ENCODE peak calls at places on chromosome 18, in five cellular contexts. X, Z, E, Y and H are unnamed samples.

GRCh38 chr18:7202119-7202680 is 28.7 kb upstream of the LRRC30 start:
- DNase-seq in X (no peak), Z (no peak), E (no peak), Y (no peak), H (no peak)

GRCh38 chr18:47754311-47755101 is 176.0 kb downstream of the SMAD2 start:
- DNase-seq in X (peak), Z (peak), E (peak), Y (no peak), H (peak)

GRCh38 chr18:35005963-35006577 is 35.1 kb upstream of the MAPRE2 start:
- DNase-seq in X (peak), Z (peak), E (peak), Y (no peak), H (peak)

GRCh38 chr18:49111191-49111988 is 160.6 kb upstream of the SMAD7 start:
- DNase-seq in X (no peak), Z (peak), E (no peak), Y (no peak), H (no peak)

GRCh38 chr18:80227472-80227871 is 19.8 kb downstream of the PARD6G start:
- DNase-seq in X (no peak), Z (no peak), E (no peak), Y (no peak), H (no peak)

GRCh38 chr18:79588636-79589481 is 90.7 kb upstream of the CTDP1 start:
- DNase-seq in X (no peak), Z (peak), E (no peak), Y (no peak), H (peak)

GRCh38 chr18:35045808-35046207 is 4.6 kb downstream of the MAPRE2 start:
- DNase-seq in X (no peak), Z (no peak), E (no peak), Y (no peak), H (no peak)

GRCh38 chr18:24515721-24516120 is 55.3 kb downstream of the HRH4 start:
- DNase-seq in X (no peak), Z (no peak), E (no peak), Y (no peak), H (no peak)

GRCh38 chr18:73987247-73987980 is 160.2 kb downstream of the FBXO15 start:
- DNase-seq in X (no peak), Z (no peak), E (no peak), Y (no peak), H (no peak)

GRCh38 chr18:42412896-42413295 is 457.9 kb downstream of the PIK3C3 start:
- DNase-seq in X (no peak), Z (peak), E (no peak), Y (no peak), H (no peak)

GRCh38 chr18:6106116-6106645 is 210.9 kb upstream of the TMEM200C start:
- DNase-seq in X (no peak), Z (no peak), E (no peak), Y (no peak), H (no peak)

GRCh38 chr18:42545825-42546224 is 569.7 kb downstream of the RIT2 start:
- DNase-seq in X (no peak), Z (no peak), E (no peak), Y (no peak), H (no peak)

GRCh38 chr18:58497845-58498244 is 131.0 kb downstream of the ALPK2 start:
- DNase-seq in X (no peak), Z (no peak), E (no peak), Y (no peak), H (no peak)

GRCh38 chr18:36829362-36830140 is 624 bp downstream of the KIAA1328 start:
- DNase-seq in X (no peak), Z (peak), E (no peak), Y (no peak), H (no peak)

GRCh38 chr18:58076052-58076451 is 32.0 kb downstream of the NEDD4L start:
- DNase-seq in X (no peak), Z (no peak), E (no peak), Y (no peak), H (no peak)

GRCh38 chr18:24443870-24444269 is 16.6 kb upstream of the HRH4 start:
- DNase-seq in X (no peak), Z (no peak), E (no peak), Y (no peak), H (no peak)

GRCh38 chr18:59719533-59720325 is 22.5 kb upstream of the CCBE1 start:
- DNase-seq in X (no peak), Z (no peak), E (no peak), Y (no peak), H (no peak)

GRCh38 chr18:77080283-77080682 is 52.3 kb downstream of the MBP start:
- DNase-seq in X (no peak), Z (no peak), E (no peak), Y (peak), H (no peak)

GRCh38 chr18:30280861-30281470 is 761.6 kb downstream of the DSC3 start:
- DNase-seq in X (no peak), Z (peak), E (peak), Y (no peak), H (peak)

GRCh38 chr18:61575419-61575818 is 242.2 kb downstream of the CDH20 start:
- DNase-seq in X (no peak), Z (no peak), E (no peak), Y (no peak), H (peak)

GRCh38 chr18:57915241-57915640 is 112.1 kb upstream of the ATP8B1 start:
- DNase-seq in X (no peak), Z (no peak), E (no peak), Y (no peak), H (no peak)

GRCh38 chr18:58009166-58009565 is 34.9 kb upstream of the NEDD4L start:
- DNase-seq in X (no peak), Z (no peak), E (no peak), Y (no peak), H (no peak)

GRCh38 chr18:47253101-47253654 is 1.7 kb upstream of the SKOR2 start:
- DNase-seq in X (no peak), Z (no peak), E (no peak), Y (no peak), H (peak)

GRCh38 chr18:76519156-76519549 is 24.1 kb upstream of the ZNF516 start:
- DNase-seq in X (no peak), Z (no peak), E (no peak), Y (no peak), H (peak)

GRCh38 chr18:61998957-61999356 is 106.2 kb upstream of the RNF152 start:
- DNase-seq in X (no peak), Z (no peak), E (no peak), Y (no peak), H (no peak)

GRCh38 chr18:2970344-2970743 is 42.6 kb downstream of the LPIN2 start:
- DNase-seq in X (no peak), Z (no peak), E (no peak), Y (no peak), H (no peak)

GRCh38 chr18:37564796-37565137 is 831 bp downstream of the CELF4 start:
- DNase-seq in X (no peak), Z (no peak), E (peak), Y (no peak), H (peak)

GRCh38 chr18:48442761-48443160 is 33.6 kb upstream of the ZBTB7C start:
- DNase-seq in X (no peak), Z (no peak), E (no peak), Y (no peak), H (no peak)

GRCh38 chr18:47404845-47405244 is 153.4 kb upstream of the SKOR2 start:
- DNase-seq in X (no peak), Z (no peak), E (no peak), Y (no peak), H (no peak)

GRCh38 chr18:45248240-45248903 is 366.9 kb upstream of the SLC14A2 start:
- DNase-seq in X (no peak), Z (no peak), E (no peak), Y (no peak), H (no peak)
- TF ChIP-seq JUNB in X (no peak), Z (no peak), E (no peak), Y (no peak), H (no peak)

GRCh38 chr18:63138469-63139340 is 180.9 kb downstream of the BCL2 start:
- DNase-seq in X (no peak), Z (no peak), E (peak), Y (peak), H (peak)
- TF ChIP-seq JUNB in X (no peak), Z (no peak), E (no peak), Y (no peak), H (no peak)

DNA sequence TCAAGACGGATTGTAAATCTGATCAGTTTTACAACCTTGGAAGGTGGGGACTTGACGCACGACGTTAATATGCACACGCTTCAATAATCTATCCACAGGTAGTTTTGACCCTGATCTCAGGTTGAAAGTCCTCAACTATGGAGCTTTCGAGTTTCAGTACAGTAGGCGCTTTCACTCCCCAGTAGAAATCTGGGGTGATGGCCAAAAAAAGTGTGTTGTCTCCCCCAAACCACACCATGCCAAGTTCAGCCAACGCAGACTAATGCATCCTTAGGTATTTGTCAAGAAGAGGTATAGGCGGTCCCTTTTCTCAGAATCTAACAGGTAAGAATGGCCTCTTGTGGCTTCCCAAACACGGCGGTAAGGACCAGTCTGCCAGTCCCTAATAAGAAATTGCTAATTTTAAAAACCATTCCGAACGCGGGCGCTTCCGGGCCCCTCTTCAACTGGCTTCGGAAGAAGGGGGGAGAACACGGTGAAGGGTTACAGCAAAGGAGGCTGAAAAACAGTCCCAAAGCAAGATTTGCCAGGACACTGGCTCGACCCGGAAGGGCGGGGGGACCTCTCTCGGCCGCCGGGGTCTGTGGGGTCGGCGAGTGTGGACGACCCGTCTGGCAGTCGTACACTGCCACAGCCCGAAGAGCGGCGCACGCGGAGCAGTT is 661 bp downstream of the FAM210A start:
- DNase-seq in X (no peak), Z (peak), E (no peak), Y (no peak), H (peak)
- TF ChIP-seq JUNB in X (no peak), Z (no peak), E (no peak), Y (no peak), H (no peak)

GRCh38 chr18:12256946-12257345 is 2.8 kb downstream of the CIDEA start:
- DNase-seq in X (no peak), Z (no peak), E (no peak), Y (no peak), H (no peak)
- TF ChIP-seq JUNB in X (no peak), Z (no peak), E (no peak), Y (no peak), H (no peak)

GRCh38 chr18:22459491-22459890 is 41.8 kb upstream of the CTAGE1 start:
- DNase-seq in X (no peak), Z (no peak), E (no peak), Y (no peak), H (no peak)
- TF ChIP-seq JUNB in X (no peak), Z (no peak), E (no peak), Y (no peak), H (no peak)

DNA sequence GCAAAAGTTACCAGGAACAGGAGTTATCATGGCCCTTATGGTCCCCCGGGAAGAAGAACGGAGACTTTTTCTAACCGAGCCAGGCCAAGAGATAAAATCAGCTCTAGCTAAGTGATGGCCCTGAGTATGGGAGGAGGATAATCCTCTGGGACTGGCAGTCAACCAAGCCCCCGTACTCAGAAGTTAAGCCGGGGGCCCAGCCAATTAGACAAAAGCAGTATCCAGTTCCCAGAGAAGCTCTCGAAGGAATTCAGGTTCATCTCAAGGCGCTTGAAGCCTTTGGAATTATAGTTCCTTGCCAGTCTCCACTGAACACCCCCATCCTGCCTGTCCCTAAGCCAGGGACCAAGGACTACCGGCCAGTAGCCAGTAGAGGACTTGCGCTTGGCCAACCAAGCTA is 365.3 kb upstream of the TCF4 start:
- DNase-seq in X (no peak), Z (no peak), E (no peak), Y (no peak), H (no peak)
- TF ChIP-seq JUNB in X (no peak), Z (no peak), E (no peak), Y (no peak), H (no peak)

DNA sequence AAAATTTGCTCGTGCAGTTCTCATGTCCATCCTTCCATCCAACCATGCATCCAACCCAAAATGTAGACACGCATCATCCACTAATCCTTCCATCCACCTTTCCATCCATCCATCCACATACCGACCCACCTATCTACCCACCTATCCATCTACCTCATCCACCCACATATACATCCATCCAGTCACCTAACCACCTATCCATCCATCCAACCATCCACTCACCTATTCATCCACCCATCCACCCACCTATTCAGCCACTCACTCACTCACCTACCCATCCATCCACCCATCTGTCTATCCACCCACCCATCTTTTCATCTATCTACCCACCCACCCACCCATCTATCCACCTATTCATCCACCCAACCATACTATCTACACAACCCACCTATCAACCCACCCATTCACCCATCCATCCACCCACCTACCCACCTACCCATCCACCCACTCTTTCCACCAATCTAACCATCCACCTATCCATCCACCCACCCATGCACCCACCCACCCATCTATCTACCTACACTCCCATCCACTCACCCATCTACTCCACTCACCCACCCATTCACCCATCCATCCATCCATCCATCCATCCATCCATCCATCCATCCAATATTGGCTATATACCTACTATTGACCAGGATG is 94.3 kb downstream of the VAPA start:
- DNase-seq in X (no peak), Z (no peak), E (no peak), Y (no peak), H (no peak)
- TF ChIP-seq JUNB in X (no peak), Z (no peak), E (no peak), Y (no peak), H (no peak)

GRCh38 chr18:44393406-44393805 is 287.3 kb upstream of the SETBP1 start:
- DNase-seq in X (no peak), Z (no peak), E (no peak), Y (no peak), H (peak)
- TF ChIP-seq JUNB in X (no peak), Z (no peak), E (no peak), Y (no peak), H (no peak)

DNA sequence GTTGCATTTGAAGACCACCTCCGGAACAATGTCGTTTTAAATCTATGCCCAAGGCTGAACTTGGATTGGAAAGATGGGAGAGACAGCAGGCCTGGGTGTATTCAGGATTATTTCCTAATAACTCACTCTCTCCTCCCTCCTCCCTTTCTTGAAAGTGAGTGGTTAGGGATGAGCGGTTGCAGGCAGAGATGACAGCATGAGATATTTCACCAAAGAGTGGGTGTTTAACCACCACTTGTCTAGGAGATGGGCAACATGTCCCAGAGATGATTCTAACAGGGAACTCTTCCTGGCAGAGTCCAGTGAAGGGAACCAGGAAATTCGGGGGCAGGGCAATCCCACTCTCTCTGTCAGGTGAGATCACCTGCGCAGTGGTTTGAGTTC is 123.2 kb downstream of the KCTD1 start:
- DNase-seq in X (no peak), Z (no peak), E (no peak), Y (no peak), H (no peak)
- TF ChIP-seq JUNB in X (no peak), Z (no peak), E (no peak), Y (no peak), H (no peak)